ENCODE peak calls at places on chromosomes 11 and 22, in nine cellular contexts. One of them, this sample, is unnamed.

GRCh38 chr11:43868852-43869567 is 11.6 kb upstream of the ALKBH3 start:
- DNase-seq in CD4-positive, CD25-positive, alpha-beta regulatory T cell: peak; percentile 89
- DNase-seq in psoas muscle: no peak
- DNase-seq in ovary: no peak
- DNase-seq in A549: no peak
- DNase-seq in neuronal stem cell: no peak
- DNase-seq in left ventricle myocardium inferior: no peak
- DNase-seq in spleen: no peak
- DNase-seq in naive thymus-derived CD4-positive, alpha-beta T cell: peak; percentile 58
- DNase-seq in this sample: no peak

GRCh38 chr22:47548953-47549740 is 786.7 kb downstream of the TBC1D22A start:
- DNase-seq in CD4-positive, CD25-positive, alpha-beta regulatory T cell: no peak
- DNase-seq in psoas muscle: no peak
- DNase-seq in ovary: no peak
- DNase-seq in A549: no peak
- DNase-seq in neuronal stem cell: no peak
- DNase-seq in left ventricle myocardium inferior: no peak
- DNase-seq in spleen: no peak
- DNase-seq in naive thymus-derived CD4-positive, alpha-beta T cell: no peak
- DNase-seq in this sample: no peak

GRCh38 chr11:2830030-2830812 is 55.4 kb downstream of the CDKN1C start:
- DNase-seq in CD4-positive, CD25-positive, alpha-beta regulatory T cell: no peak
- DNase-seq in psoas muscle: peak; percentile 55
- DNase-seq in ovary: no peak
- DNase-seq in A549: no peak
- DNase-seq in neuronal stem cell: no peak
- DNase-seq in left ventricle myocardium inferior: peak; percentile 55
- DNase-seq in spleen: no peak
- DNase-seq in naive thymus-derived CD4-positive, alpha-beta T cell: no peak
- DNase-seq in this sample: no peak

GRCh38 chr11:119206512-119207299 is 567 bp downstream of the CBL start:
- DNase-seq in CD4-positive, CD25-positive, alpha-beta regulatory T cell: peak; percentile 53
- DNase-seq in psoas muscle: peak; percentile 72
- DNase-seq in ovary: peak; percentile 76
- DNase-seq in A549: no peak
- DNase-seq in neuronal stem cell: peak; percentile 17
- DNase-seq in left ventricle myocardium inferior: peak; percentile 51
- DNase-seq in spleen: peak; percentile 93
- DNase-seq in naive thymus-derived CD4-positive, alpha-beta T cell: peak; percentile 81
- DNase-seq in this sample: peak; percentile 83

GRCh38 chr11:79241205-79241604 is 199.6 kb downstream of the TENM4 start:
- DNase-seq in CD4-positive, CD25-positive, alpha-beta regulatory T cell: no peak
- DNase-seq in psoas muscle: no peak
- DNase-seq in ovary: no peak
- DNase-seq in A549: no peak
- DNase-seq in neuronal stem cell: no peak
- DNase-seq in left ventricle myocardium inferior: no peak
- DNase-seq in spleen: no peak
- DNase-seq in naive thymus-derived CD4-positive, alpha-beta T cell: no peak
- DNase-seq in this sample: no peak

GRCh38 chr11:45885274-45885920 is at the start of gene MAPK8IP1:
- DNase-seq in CD4-positive, CD25-positive, alpha-beta regulatory T cell: peak; percentile 46
- DNase-seq in psoas muscle: peak; percentile 73
- DNase-seq in ovary: peak; percentile 73
- DNase-seq in A549: no peak
- DNase-seq in neuronal stem cell: peak; percentile 71
- DNase-seq in left ventricle myocardium inferior: peak; percentile 48
- DNase-seq in spleen: peak; percentile 88
- DNase-seq in naive thymus-derived CD4-positive, alpha-beta T cell: peak; percentile 71
- DNase-seq in this sample: no peak

GRCh38 chr11:45209904-45210699 is 63.7 kb downstream of the PRDM11 start:
- DNase-seq in CD4-positive, CD25-positive, alpha-beta regulatory T cell: no peak
- DNase-seq in psoas muscle: peak; percentile 94
- DNase-seq in ovary: peak; percentile 97
- DNase-seq in A549: no peak
- DNase-seq in neuronal stem cell: peak; percentile 41
- DNase-seq in left ventricle myocardium inferior: peak; percentile 94
- DNase-seq in spleen: no peak
- DNase-seq in naive thymus-derived CD4-positive, alpha-beta T cell: no peak
- DNase-seq in this sample: no peak

GRCh38 chr11:132472411-132473205 is 1059.7 kb downstream of the OPCML start:
- DNase-seq in CD4-positive, CD25-positive, alpha-beta regulatory T cell: no peak
- DNase-seq in psoas muscle: no peak
- DNase-seq in ovary: no peak
- DNase-seq in A549: no peak
- DNase-seq in neuronal stem cell: no peak
- DNase-seq in left ventricle myocardium inferior: no peak
- DNase-seq in spleen: no peak
- DNase-seq in naive thymus-derived CD4-positive, alpha-beta T cell: no peak
- DNase-seq in this sample: no peak

GRCh38 chr11:47329431-47329993 is 23.0 kb downstream of the MYBPC3 start:
- DNase-seq in CD4-positive, CD25-positive, alpha-beta regulatory T cell: no peak
- DNase-seq in psoas muscle: no peak
- DNase-seq in ovary: no peak
- DNase-seq in A549: no peak
- DNase-seq in neuronal stem cell: no peak
- DNase-seq in left ventricle myocardium inferior: no peak
- DNase-seq in spleen: peak; percentile 55
- DNase-seq in naive thymus-derived CD4-positive, alpha-beta T cell: no peak
- DNase-seq in this sample: no peak

GRCh38 chr22:38490915-38491314 is 15.2 kb downstream of the DDX17 start:
- DNase-seq in CD4-positive, CD25-positive, alpha-beta regulatory T cell: no peak
- DNase-seq in psoas muscle: no peak
- DNase-seq in ovary: peak; percentile 59
- DNase-seq in A549: no peak
- DNase-seq in neuronal stem cell: no peak
- DNase-seq in left ventricle myocardium inferior: peak; percentile 67
- DNase-seq in spleen: peak; percentile 19
- DNase-seq in naive thymus-derived CD4-positive, alpha-beta T cell: no peak
- DNase-seq in this sample: no peak

GRCh38 chr22:32723632-32724031 is 77.9 kb upstream of the TIMP3 start:
- DNase-seq in CD4-positive, CD25-positive, alpha-beta regulatory T cell: peak; percentile 83
- DNase-seq in psoas muscle: peak; percentile 79
- DNase-seq in ovary: peak; percentile 49
- DNase-seq in A549: no peak
- DNase-seq in neuronal stem cell: no peak
- DNase-seq in left ventricle myocardium inferior: peak; percentile 72
- DNase-seq in spleen: peak; percentile 88
- DNase-seq in naive thymus-derived CD4-positive, alpha-beta T cell: peak; percentile 26
- DNase-seq in this sample: no peak

GRCh38 chr11:74312321-74312720 is 881 bp upstream of the P4HA3 start:
- DNase-seq in CD4-positive, CD25-positive, alpha-beta regulatory T cell: no peak
- DNase-seq in psoas muscle: no peak
- DNase-seq in ovary: no peak
- DNase-seq in A549: no peak
- DNase-seq in neuronal stem cell: no peak
- DNase-seq in left ventricle myocardium inferior: no peak
- DNase-seq in spleen: no peak
- DNase-seq in naive thymus-derived CD4-positive, alpha-beta T cell: no peak
- DNase-seq in this sample: no peak

GRCh38 chr11:64876835-64877341 is 1.5 kb downstream of the EHD1 start:
- DNase-seq in CD4-positive, CD25-positive, alpha-beta regulatory T cell: no peak
- DNase-seq in psoas muscle: peak; percentile 74
- DNase-seq in ovary: no peak
- DNase-seq in A549: no peak
- DNase-seq in neuronal stem cell: no peak
- DNase-seq in left ventricle myocardium inferior: no peak
- DNase-seq in spleen: peak; percentile 83
- DNase-seq in naive thymus-derived CD4-positive, alpha-beta T cell: no peak
- DNase-seq in this sample: no peak

GRCh38 chr11:101880208-101880607 is 34.6 kb upstream of the CEP126 start:
- DNase-seq in CD4-positive, CD25-positive, alpha-beta regulatory T cell: peak; percentile 49
- DNase-seq in psoas muscle: no peak
- DNase-seq in ovary: no peak
- DNase-seq in A549: no peak
- DNase-seq in neuronal stem cell: no peak
- DNase-seq in left ventricle myocardium inferior: no peak
- DNase-seq in spleen: no peak
- DNase-seq in naive thymus-derived CD4-positive, alpha-beta T cell: no peak
- DNase-seq in this sample: no peak

GRCh38 chr11:86952933-86953637 is 2.1 kb downstream of the FZD4 start:
- DNase-seq in CD4-positive, CD25-positive, alpha-beta regulatory T cell: no peak
- DNase-seq in psoas muscle: no peak
- DNase-seq in ovary: no peak
- DNase-seq in A549: no peak
- DNase-seq in neuronal stem cell: no peak
- DNase-seq in left ventricle myocardium inferior: no peak
- DNase-seq in spleen: no peak
- DNase-seq in naive thymus-derived CD4-positive, alpha-beta T cell: no peak
- DNase-seq in this sample: no peak

GRCh38 chr11:134338654-134339053 is 6.9 kb downstream of the GLB1L2 start:
- DNase-seq in CD4-positive, CD25-positive, alpha-beta regulatory T cell: no peak
- DNase-seq in psoas muscle: no peak
- DNase-seq in ovary: no peak
- DNase-seq in A549: no peak
- DNase-seq in neuronal stem cell: no peak
- DNase-seq in left ventricle myocardium inferior: no peak
- DNase-seq in spleen: no peak
- DNase-seq in naive thymus-derived CD4-positive, alpha-beta T cell: no peak
- DNase-seq in this sample: no peak

GRCh38 chr22:19852177-19852781 is 2.4 kb downstream of the GNB1L start:
- DNase-seq in CD4-positive, CD25-positive, alpha-beta regulatory T cell: no peak
- DNase-seq in psoas muscle: peak; percentile 51
- DNase-seq in ovary: peak; percentile 45
- DNase-seq in A549: no peak
- DNase-seq in neuronal stem cell: no peak
- DNase-seq in left ventricle myocardium inferior: no peak
- DNase-seq in spleen: no peak
- DNase-seq in naive thymus-derived CD4-positive, alpha-beta T cell: no peak
- DNase-seq in this sample: no peak

GRCh38 chr11:107661656-107662055 is 50.2 kb downstream of the SLN start:
- DNase-seq in CD4-positive, CD25-positive, alpha-beta regulatory T cell: no peak
- DNase-seq in psoas muscle: no peak
- DNase-seq in ovary: no peak
- DNase-seq in A549: no peak
- DNase-seq in neuronal stem cell: no peak
- DNase-seq in left ventricle myocardium inferior: no peak
- DNase-seq in spleen: no peak
- DNase-seq in naive thymus-derived CD4-positive, alpha-beta T cell: no peak
- DNase-seq in this sample: no peak

GRCh38 chr22:21759631-21760030 is 24.0 kb upstream of the YPEL1 start:
- DNase-seq in CD4-positive, CD25-positive, alpha-beta regulatory T cell: no peak
- DNase-seq in psoas muscle: no peak
- DNase-seq in ovary: peak; percentile 77
- DNase-seq in A549: no peak
- DNase-seq in neuronal stem cell: no peak
- DNase-seq in left ventricle myocardium inferior: no peak
- DNase-seq in spleen: peak; percentile 18
- DNase-seq in naive thymus-derived CD4-positive, alpha-beta T cell: no peak
- DNase-seq in this sample: no peak
- H3K4me1 ChIP-seq in CD4-positive, CD25-positive, alpha-beta regulatory T cell: peaks cover 15% of the 10 kb centered on the region
- H3K4me1 ChIP-seq in psoas muscle: peaks cover 8% of the 10 kb centered on the region
- H3K4me1 ChIP-seq in ovary: peaks cover 15% of the 10 kb centered on the region
- H3K4me1 ChIP-seq in A549: no peaks in the 10 kb centered on the region
- H3K4me1 ChIP-seq in neuronal stem cell: peaks cover 7% of the 10 kb centered on the region
- H3K4me1 ChIP-seq in left ventricle myocardium inferior: peaks cover 12% of the 10 kb centered on the region
- H3K4me1 ChIP-seq in spleen: no peaks in the 10 kb centered on the region
- H3K4me1 ChIP-seq in naive thymus-derived CD4-positive, alpha-beta T cell: peaks cover 63% of the 10 kb centered on the region
- H3K4me1 ChIP-seq in this sample: peaks cover 10% of the 10 kb centered on the region

DNA sequence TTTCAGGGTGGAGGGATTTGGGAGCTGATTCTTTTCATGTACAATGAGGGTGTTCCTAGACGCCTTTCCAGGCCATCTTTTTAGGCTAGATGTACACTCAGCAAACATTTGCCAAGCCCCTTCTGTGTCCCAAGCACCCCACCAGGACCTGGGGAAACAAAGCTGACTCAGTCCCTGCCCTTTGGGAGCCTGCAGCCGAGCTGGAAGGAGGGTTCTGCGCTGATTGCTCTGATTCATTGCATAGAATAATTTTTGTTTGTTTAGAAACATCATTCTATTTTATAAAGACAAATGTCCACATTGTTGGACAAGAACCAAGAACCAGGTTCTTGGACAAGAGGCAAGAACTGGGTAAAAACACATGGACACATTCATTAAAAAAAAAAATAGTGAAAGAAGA is 16.7 kb downstream of the TP53AIP1 start:
- DNase-seq in CD4-positive, CD25-positive, alpha-beta regulatory T cell: no peak
- DNase-seq in psoas muscle: no peak
- DNase-seq in ovary: no peak
- DNase-seq in A549: no peak
- DNase-seq in neuronal stem cell: no peak
- DNase-seq in left ventricle myocardium inferior: no peak
- DNase-seq in spleen: peak; percentile 31
- DNase-seq in naive thymus-derived CD4-positive, alpha-beta T cell: no peak
- DNase-seq in this sample: no peak
- H3K4me1 ChIP-seq in CD4-positive, CD25-positive, alpha-beta regulatory T cell: no peaks in the 10 kb centered on the region
- H3K4me1 ChIP-seq in psoas muscle: no peaks in the 10 kb centered on the region
- H3K4me1 ChIP-seq in ovary: no peaks in the 10 kb centered on the region
- H3K4me1 ChIP-seq in A549: no peaks in the 10 kb centered on the region
- H3K4me1 ChIP-seq in neuronal stem cell: peaks cover 13% of the 10 kb centered on the region
- H3K4me1 ChIP-seq in left ventricle myocardium inferior: no peaks in the 10 kb centered on the region
- H3K4me1 ChIP-seq in spleen: no peaks in the 10 kb centered on the region
- H3K4me1 ChIP-seq in naive thymus-derived CD4-positive, alpha-beta T cell: no peaks in the 10 kb centered on the region
- H3K4me1 ChIP-seq in this sample: no peaks in the 10 kb centered on the region

GRCh38 chr22:45994516-45995404 is 17.8 kb upstream of the WNT7B start:
- DNase-seq in CD4-positive, CD25-positive, alpha-beta regulatory T cell: peak; percentile 41
- DNase-seq in psoas muscle: peak; percentile 93
- DNase-seq in ovary: peak; percentile 91
- DNase-seq in A549: peak; percentile 55
- DNase-seq in neuronal stem cell: peak; percentile 71
- DNase-seq in left ventricle myocardium inferior: peak; percentile 85
- DNase-seq in spleen: peak; percentile 95
- DNase-seq in naive thymus-derived CD4-positive, alpha-beta T cell: peak; percentile 87
- DNase-seq in this sample: peak; percentile 92

GRCh38 chr22:45997077-45997774 is 20.3 kb upstream of the WNT7B start:
- DNase-seq in CD4-positive, CD25-positive, alpha-beta regulatory T cell: peak; percentile 21
- DNase-seq in psoas muscle: peak; percentile 96
- DNase-seq in ovary: peak; percentile 96
- DNase-seq in A549: no peak
- DNase-seq in neuronal stem cell: no peak
- DNase-seq in left ventricle myocardium inferior: peak; percentile 95
- DNase-seq in spleen: peak; percentile 93
- DNase-seq in naive thymus-derived CD4-positive, alpha-beta T cell: no peak
- DNase-seq in this sample: peak; percentile 91

GRCh38 chr22:45995405-45996101 is 18.6 kb upstream of the WNT7B start:
- DNase-seq in CD4-positive, CD25-positive, alpha-beta regulatory T cell: no peak
- DNase-seq in psoas muscle: peak; percentile 55
- DNase-seq in ovary: peak; percentile 46
- DNase-seq in A549: no peak
- DNase-seq in neuronal stem cell: no peak
- DNase-seq in left ventricle myocardium inferior: no peak
- DNase-seq in spleen: peak; percentile 77
- DNase-seq in naive thymus-derived CD4-positive, alpha-beta T cell: no peak
- DNase-seq in this sample: no peak

GRCh38 chr22:45997775-45998637 is 21.0 kb upstream of the WNT7B start:
- DNase-seq in CD4-positive, CD25-positive, alpha-beta regulatory T cell: no peak
- DNase-seq in psoas muscle: no peak
- DNase-seq in ovary: peak; percentile 61
- DNase-seq in A549: no peak
- DNase-seq in neuronal stem cell: no peak
- DNase-seq in left ventricle myocardium inferior: peak; percentile 24
- DNase-seq in spleen: peak; percentile 78
- DNase-seq in naive thymus-derived CD4-positive, alpha-beta T cell: no peak
- DNase-seq in this sample: no peak

GRCh38 chr22:45996241-45997076 is 19.5 kb upstream of the WNT7B start:
- DNase-seq in CD4-positive, CD25-positive, alpha-beta regulatory T cell: no peak
- DNase-seq in psoas muscle: peak; percentile 82
- DNase-seq in ovary: peak; percentile 57
- DNase-seq in A549: no peak
- DNase-seq in neuronal stem cell: no peak
- DNase-seq in left ventricle myocardium inferior: peak; percentile 75
- DNase-seq in spleen: peak; percentile 92
- DNase-seq in naive thymus-derived CD4-positive, alpha-beta T cell: no peak
- DNase-seq in this sample: no peak
- H3K4me1 ChIP-seq in CD4-positive, CD25-positive, alpha-beta regulatory T cell: no peaks in the 10 kb centered on the region
- H3K4me1 ChIP-seq in psoas muscle: peaks cover 39% of the 10 kb centered on the region
- H3K4me1 ChIP-seq in ovary: peaks cover 17% of the 10 kb centered on the region
- H3K4me1 ChIP-seq in A549: no peaks in the 10 kb centered on the region
- H3K4me1 ChIP-seq in neuronal stem cell: peaks cover 2% of the 10 kb centered on the region
- H3K4me1 ChIP-seq in left ventricle myocardium inferior: peaks cover 71% of the 10 kb centered on the region
- H3K4me1 ChIP-seq in spleen: peaks cover 54% of the 10 kb centered on the region
- H3K4me1 ChIP-seq in naive thymus-derived CD4-positive, alpha-beta T cell: peaks cover 6% of the 10 kb centered on the region
- H3K4me1 ChIP-seq in this sample: peaks cover 55% of the 10 kb centered on the region

GRCh38 chr11:72426054-72426757 is 8.1 kb downstream of the CLPB start:
- DNase-seq in CD4-positive, CD25-positive, alpha-beta regulatory T cell: no peak
- DNase-seq in psoas muscle: no peak
- DNase-seq in ovary: no peak
- DNase-seq in A549: no peak
- DNase-seq in neuronal stem cell: no peak
- DNase-seq in left ventricle myocardium inferior: no peak
- DNase-seq in spleen: no peak
- DNase-seq in naive thymus-derived CD4-positive, alpha-beta T cell: no peak
- DNase-seq in this sample: no peak
- H3K4me1 ChIP-seq in CD4-positive, CD25-positive, alpha-beta regulatory T cell: peaks cover 7% of the 10 kb centered on the region
- H3K4me1 ChIP-seq in psoas muscle: peaks cover 45% of the 10 kb centered on the region
- H3K4me1 ChIP-seq in ovary: no peaks in the 10 kb centered on the region
- H3K4me1 ChIP-seq in A549: peaks cover 12% of the 10 kb centered on the region
- H3K4me1 ChIP-seq in neuronal stem cell: no peaks in the 10 kb centered on the region
- H3K4me1 ChIP-seq in left ventricle myocardium inferior: peaks cover 28% of the 10 kb centered on the region
- H3K4me1 ChIP-seq in spleen: peaks cover 7% of the 10 kb centered on the region
- H3K4me1 ChIP-seq in naive thymus-derived CD4-positive, alpha-beta T cell: peaks cover 2% of the 10 kb centered on the region
- H3K4me1 ChIP-seq in this sample: peaks cover 5% of the 10 kb centered on the region